ENCODE peak calls at places on chromosomes 4 and X, in four cellular contexts. E is pancreas, N is LoVo, L is heart right ventricle. A is an unnamed sample.

GRCh38 chrX:149280011-149280410 is 225.1 kb downstream of the IDS start:
- DNase-seq in E (no peak), N (no peak), L (no peak), A (no peak)

GRCh38 chr4:15774020-15774420 is 4.1 kb upstream of the CD38 start:
- DNase-seq in E (no peak), N (no peak), L (no peak), A (no peak)

GRCh38 chr4:143773998-143774898 is 73.8 kb upstream of the FREM3 start:
- DNase-seq in E (peak), N (peak), L (peak), A (peak)

GRCh38 chr4:183723561-183724228 is 64.6 kb downstream of the TRAPPC11 start:
- DNase-seq in E (no peak), N (no peak), L (no peak), A (no peak)

GRCh38 chrX:125387945-125388344 is 68.3 kb downstream of the TEX13C start:
- DNase-seq in E (no peak), N (no peak), L (no peak), A (no peak)

GRCh38 chrX:124497386-124497785 is 151.0 kb downstream of the SH2D1A start:
- DNase-seq in E (no peak), N (no peak), L (no peak), A (no peak)

GRCh38 chr4:8589336-8589735 is 3.2 kb upstream of the CPZ start:
- DNase-seq in E (no peak), N (no peak), L (no peak), A (no peak)

GRCh38 chr4:168486961-168487820 is 6.9 kb upstream of the DDX60L start:
- DNase-seq in E (no peak), N (peak), L (no peak), A (peak)

GRCh38 chrX:70960728-70961127 is 29.8 kb upstream of the SLC7A3 start:
- DNase-seq in E (no peak), N (no peak), L (no peak), A (peak)

GRCh38 chr4:814312-814850 is 11.5 kb downstream of the CPLX1 start:
- DNase-seq in E (no peak), N (no peak), L (no peak), A (no peak)

GRCh38 chrX:133979641-133980230 is 5.7 kb downstream of the GPC3 start:
- DNase-seq in E (no peak), N (no peak), L (no peak), A (no peak)

GRCh38 chr4:16858275-16858752 is 40.1 kb downstream of the LDB2 start:
- DNase-seq in E (no peak), N (no peak), L (peak), A (peak)

GRCh38 chr4:4480685-4481393 is 61.0 kb downstream of the STX18 start:
- DNase-seq in E (no peak), N (no peak), L (no peak), A (peak)

GRCh38 chr4:133000012-133000411 is 149.1 kb upstream of the PCDH10 start:
- DNase-seq in E (no peak), N (no peak), L (no peak), A (no peak)

GRCh38 chrX:46577116-46578005 is 3.8 kb downstream of the CHST7 start:
- DNase-seq in E (no peak), N (no peak), L (no peak), A (no peak)

GRCh38 chr4:127846061-127846460 is 34.6 kb upstream of the PLK4 start:
- DNase-seq in E (no peak), N (no peak), L (no peak), A (no peak)

GRCh38 chr4:680091-680490 is 5.7 kb downstream of the MYL5 start:
- DNase-seq in E (no peak), N (no peak), L (no peak), A (no peak)

GRCh38 chrX:3690140-3690539 is 23.3 kb downstream of the PRKX start:
- DNase-seq in E (no peak), N (no peak), L (no peak), A (no peak)

A was measured in dermis microvascular lymphatic vessel endothelial cell.